ENCODE peak calls at places on chromosomes 3 and 15, in seven cellular contexts. One of them, this sample, is unnamed. For H3K4me1, the result is how much of the 10 kb centered on the place peaks cover.

GRCh38 chr15:31435256-31435781 is 108.7 kb downstream of the KLF13 start:
- DNase-seq in transverse colon: peak
- DNase-seq in esophagus muscularis mucosa: peak
- DNase-seq in stomach: peak
- DNase-seq in sigmoid colon: peak
- DNase-seq in GM12878: peak
- DNase-seq in K562: peak
- DNase-seq in this sample: peak

GRCh38 chr3:151992326-151993041 is 119.0 kb downstream of the SUCNR1 start:
- DNase-seq in stomach: no peak
- DNase-seq in sigmoid colon: no peak
- DNase-seq in K562: no peak
- DNase-seq in transverse colon: no peak
- DNase-seq in GM12878: no peak
- DNase-seq in esophagus muscularis mucosa: no peak
- DNase-seq in this sample: no peak

GRCh38 chr15:74610302-74610951 is 5.2 kb upstream of the CLK3 start:
- DNase-seq in stomach: no peak
- DNase-seq in GM12878: no peak
- DNase-seq in sigmoid colon: no peak
- DNase-seq in transverse colon: no peak
- DNase-seq in esophagus muscularis mucosa: no peak
- DNase-seq in K562: peak
- DNase-seq in this sample: no peak

GRCh38 chr15:101702077-101702476 is 22.2 kb downstream of the TARS3 start:
- DNase-seq in transverse colon: no peak
- DNase-seq in esophagus muscularis mucosa: peak
- DNase-seq in sigmoid colon: no peak
- DNase-seq in stomach: no peak
- DNase-seq in K562: no peak
- DNase-seq in GM12878: no peak
- DNase-seq in this sample: no peak

GRCh38 chr3:76107935-76108570 is 322.7 kb upstream of the ZNF717 start:
- DNase-seq in GM12878: no peak
- DNase-seq in esophagus muscularis mucosa: no peak
- DNase-seq in stomach: no peak
- DNase-seq in sigmoid colon: no peak
- DNase-seq in transverse colon: no peak
- DNase-seq in K562: peak
- DNase-seq in this sample: no peak

GRCh38 chr15:25242957-25243799 is 195.6 kb downstream of the UBE3A start:
- DNase-seq in stomach: peak
- DNase-seq in esophagus muscularis mucosa: no peak
- DNase-seq in sigmoid colon: peak
- DNase-seq in K562: no peak
- DNase-seq in GM12878: no peak
- DNase-seq in transverse colon: no peak
- DNase-seq in this sample: peak

GRCh38 chr3:27939940-27940339 is 217.8 kb upstream of the EOMES start:
- DNase-seq in stomach: no peak
- DNase-seq in transverse colon: no peak
- DNase-seq in GM12878: no peak
- DNase-seq in K562: no peak
- DNase-seq in sigmoid colon: no peak
- DNase-seq in esophagus muscularis mucosa: no peak
- DNase-seq in this sample: no peak

GRCh38 chr3:69240651-69241578 is 118.5 kb upstream of the LMOD3 start:
- DNase-seq in sigmoid colon: no peak
- DNase-seq in transverse colon: no peak
- DNase-seq in stomach: peak
- DNase-seq in GM12878: peak
- DNase-seq in esophagus muscularis mucosa: no peak
- DNase-seq in K562: no peak
- DNase-seq in this sample: no peak

GRCh38 chr3:172524611-172525010 is 1.4 kb upstream of the TNFSF10 start:
- DNase-seq in transverse colon: no peak
- DNase-seq in GM12878: no peak
- DNase-seq in sigmoid colon: no peak
- DNase-seq in K562: no peak
- DNase-seq in esophagus muscularis mucosa: no peak
- DNase-seq in stomach: no peak
- DNase-seq in this sample: no peak

GRCh38 chr3:12796171-12797123 is at the start of gene CAND2:
- DNase-seq in sigmoid colon: peak
- DNase-seq in transverse colon: peak
- DNase-seq in GM12878: no peak
- DNase-seq in K562: peak
- DNase-seq in stomach: peak
- DNase-seq in esophagus muscularis mucosa: no peak
- DNase-seq in this sample: no peak

GRCh38 chr3:162729686-162730085 is 1233.1 kb downstream of the OTOL1 start:
- DNase-seq in stomach: no peak
- DNase-seq in K562: no peak
- DNase-seq in GM12878: no peak
- DNase-seq in sigmoid colon: no peak
- DNase-seq in esophagus muscularis mucosa: no peak
- DNase-seq in transverse colon: no peak
- DNase-seq in this sample: no peak

GRCh38 chr3:160756907-160757623 is 1.0 kb downstream of the PPM1L start:
- DNase-seq in esophagus muscularis mucosa: no peak
- DNase-seq in sigmoid colon: peak
- DNase-seq in K562: no peak
- DNase-seq in GM12878: no peak
- DNase-seq in transverse colon: peak
- DNase-seq in stomach: peak
- DNase-seq in this sample: no peak

GRCh38 chr3:130746296-130747039 is at the start of gene PIK3R4:
- DNase-seq in transverse colon: peak
- DNase-seq in esophagus muscularis mucosa: peak
- DNase-seq in GM12878: peak
- DNase-seq in stomach: peak
- DNase-seq in K562: peak
- DNase-seq in sigmoid colon: peak
- DNase-seq in this sample: peak
- TF ChIP-seq EP300 in transverse colon: no peak
- TF ChIP-seq EP300 in esophagus muscularis mucosa: no peak
- TF ChIP-seq EP300 in GM12878: no peak
- TF ChIP-seq EP300 in stomach: no peak
- TF ChIP-seq EP300 in K562: no peak
- TF ChIP-seq EP300 in sigmoid colon: no peak
- TF ChIP-seq EP300 in this sample: no peak

GRCh38 chr3:129439817-129440647 is at the start of the genes IFT122 and MBD4:
- DNase-seq in GM12878: peak
- DNase-seq in stomach: peak
- DNase-seq in esophagus muscularis mucosa: peak
- DNase-seq in transverse colon: peak
- DNase-seq in sigmoid colon: peak
- DNase-seq in K562: peak
- DNase-seq in this sample: peak
- H3K4me1 ChIP-seq in GM12878: under half
- H3K4me1 ChIP-seq in stomach: half or more
- H3K4me1 ChIP-seq in esophagus muscularis mucosa: half or more
- H3K4me1 ChIP-seq in transverse colon: under half
- H3K4me1 ChIP-seq in sigmoid colon: under half
- H3K4me1 ChIP-seq in K562: under half
- H3K4me1 ChIP-seq in this sample: half or more

GRCh38 chr15:48582472-48583235 is 62.9 kb downstream of the FBN1 start:
- DNase-seq in transverse colon: no peak
- DNase-seq in stomach: no peak
- DNase-seq in sigmoid colon: no peak
- DNase-seq in GM12878: no peak
- DNase-seq in K562: no peak
- DNase-seq in esophagus muscularis mucosa: no peak
- DNase-seq in this sample: no peak
- TF ChIP-seq POLR2AphosphoS5 in transverse colon: no peak
- TF ChIP-seq POLR2AphosphoS5 in stomach: no peak
- TF ChIP-seq POLR2AphosphoS5 in sigmoid colon: no peak
- TF ChIP-seq POLR2AphosphoS5 in GM12878: no peak
- TF ChIP-seq POLR2AphosphoS5 in K562: no peak
- TF ChIP-seq POLR2AphosphoS5 in esophagus muscularis mucosa: no peak
- TF ChIP-seq POLR2AphosphoS5 in this sample: no peak

DNA sequence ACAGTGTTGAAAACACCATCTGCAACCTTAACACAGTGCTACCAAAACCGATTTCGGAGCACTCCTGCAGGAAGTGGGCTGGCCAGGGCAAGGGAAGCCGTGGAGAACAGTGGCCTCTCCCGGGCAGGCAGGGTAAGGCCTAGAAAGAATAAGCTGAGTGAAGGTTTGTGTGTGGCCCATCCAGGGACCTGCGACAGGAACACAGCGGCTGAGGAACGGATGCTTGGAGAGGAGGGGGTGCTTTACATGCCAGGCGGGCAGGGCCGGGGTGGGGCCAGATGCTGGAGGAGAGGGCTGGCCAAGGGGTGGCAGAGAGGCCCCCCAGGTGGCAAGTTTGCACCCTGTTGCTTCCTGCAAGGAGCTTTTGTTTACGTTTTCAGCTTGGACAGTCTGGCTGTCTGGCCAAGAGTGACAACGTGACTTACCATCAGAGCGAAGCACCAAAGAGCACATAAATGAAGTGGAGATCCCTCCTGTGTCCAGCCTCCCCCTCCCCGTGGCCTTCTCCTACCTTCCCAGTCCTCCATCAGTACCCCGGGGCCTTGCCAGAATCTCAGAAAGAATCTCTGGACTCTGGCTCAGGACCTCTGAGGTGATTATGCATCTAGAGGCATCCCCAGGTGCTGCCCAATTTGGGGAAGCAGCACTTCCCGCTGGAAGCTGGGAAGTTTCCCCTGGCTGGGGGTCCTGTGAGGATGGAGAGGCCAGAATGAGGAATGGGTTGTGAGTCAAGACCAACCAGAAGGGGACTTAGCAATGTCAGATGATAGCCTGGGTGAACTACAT is 156.4 kb downstream of the PGPEP1L start:
- DNase-seq in transverse colon: peak
- DNase-seq in GM12878: no peak
- DNase-seq in sigmoid colon: peak
- DNase-seq in esophagus muscularis mucosa: peak
- DNase-seq in stomach: peak
- DNase-seq in K562: peak
- DNase-seq in this sample: peak
- TF ChIP-seq EP300 in transverse colon: no peak
- TF ChIP-seq EP300 in GM12878: no peak
- TF ChIP-seq EP300 in sigmoid colon: no peak
- TF ChIP-seq EP300 in esophagus muscularis mucosa: no peak
- TF ChIP-seq EP300 in stomach: no peak
- TF ChIP-seq EP300 in K562: no peak
- TF ChIP-seq EP300 in this sample: no peak

DNA sequence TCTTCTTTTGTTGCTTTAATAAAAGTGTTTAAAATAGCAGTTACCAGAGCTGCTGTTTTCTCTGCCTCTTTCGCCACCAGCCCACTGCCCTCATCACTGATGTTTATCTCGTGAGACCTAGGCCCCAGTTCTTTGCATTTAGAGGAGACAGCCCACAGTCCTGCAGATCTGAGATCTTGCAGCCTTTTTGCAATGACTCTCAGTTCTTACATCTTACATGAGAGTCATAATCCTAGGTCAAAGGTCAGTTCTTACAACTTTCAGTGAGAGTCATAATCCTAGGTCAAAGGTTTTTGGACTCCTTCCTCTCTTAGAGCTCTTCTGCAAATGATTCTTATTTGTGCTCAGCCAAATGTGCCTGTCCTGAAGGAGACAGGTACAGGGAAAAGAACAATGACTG is 66.9 kb downstream of the ABHD5 start:
- DNase-seq in K562: peak
- DNase-seq in transverse colon: no peak
- DNase-seq in esophagus muscularis mucosa: no peak
- DNase-seq in GM12878: no peak
- DNase-seq in sigmoid colon: no peak
- DNase-seq in stomach: no peak
- DNase-seq in this sample: no peak
- H3K4me1 ChIP-seq in K562: under half
- H3K4me1 ChIP-seq in transverse colon: under half
- H3K4me1 ChIP-seq in esophagus muscularis mucosa: under half
- H3K4me1 ChIP-seq in GM12878: under half
- H3K4me1 ChIP-seq in sigmoid colon: under half
- H3K4me1 ChIP-seq in stomach: under half
- H3K4me1 ChIP-seq in this sample: under half

DNA sequence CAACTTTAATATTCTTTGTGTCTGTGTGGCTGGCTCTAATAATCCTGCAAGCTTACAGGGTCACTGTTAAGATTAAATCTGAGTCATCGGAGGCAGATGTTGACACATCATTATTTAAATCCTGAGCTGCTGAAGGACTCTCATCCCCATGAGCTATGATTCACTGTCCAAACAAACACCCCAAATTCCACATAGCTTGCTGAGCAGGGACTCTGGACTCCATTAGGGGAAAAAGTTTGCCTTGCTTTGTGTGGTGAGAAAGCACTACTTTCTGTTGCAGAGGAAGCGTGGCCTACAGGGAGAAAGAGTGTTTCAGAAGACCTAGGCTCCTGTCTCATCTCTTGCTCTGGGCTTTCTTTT is 213.7 kb downstream of the PDCD6IP start:
- DNase-seq in sigmoid colon: no peak
- DNase-seq in K562: peak
- DNase-seq in GM12878: no peak
- DNase-seq in stomach: no peak
- DNase-seq in transverse colon: no peak
- DNase-seq in esophagus muscularis mucosa: no peak
- DNase-seq in this sample: no peak
- TF ChIP-seq POLR2AphosphoS5 in sigmoid colon: no peak
- TF ChIP-seq POLR2AphosphoS5 in K562: no peak
- TF ChIP-seq POLR2AphosphoS5 in GM12878: no peak
- TF ChIP-seq POLR2AphosphoS5 in stomach: peak
- TF ChIP-seq POLR2AphosphoS5 in transverse colon: no peak
- TF ChIP-seq POLR2AphosphoS5 in esophagus muscularis mucosa: no peak
- TF ChIP-seq POLR2AphosphoS5 in this sample: no peak

DNA sequence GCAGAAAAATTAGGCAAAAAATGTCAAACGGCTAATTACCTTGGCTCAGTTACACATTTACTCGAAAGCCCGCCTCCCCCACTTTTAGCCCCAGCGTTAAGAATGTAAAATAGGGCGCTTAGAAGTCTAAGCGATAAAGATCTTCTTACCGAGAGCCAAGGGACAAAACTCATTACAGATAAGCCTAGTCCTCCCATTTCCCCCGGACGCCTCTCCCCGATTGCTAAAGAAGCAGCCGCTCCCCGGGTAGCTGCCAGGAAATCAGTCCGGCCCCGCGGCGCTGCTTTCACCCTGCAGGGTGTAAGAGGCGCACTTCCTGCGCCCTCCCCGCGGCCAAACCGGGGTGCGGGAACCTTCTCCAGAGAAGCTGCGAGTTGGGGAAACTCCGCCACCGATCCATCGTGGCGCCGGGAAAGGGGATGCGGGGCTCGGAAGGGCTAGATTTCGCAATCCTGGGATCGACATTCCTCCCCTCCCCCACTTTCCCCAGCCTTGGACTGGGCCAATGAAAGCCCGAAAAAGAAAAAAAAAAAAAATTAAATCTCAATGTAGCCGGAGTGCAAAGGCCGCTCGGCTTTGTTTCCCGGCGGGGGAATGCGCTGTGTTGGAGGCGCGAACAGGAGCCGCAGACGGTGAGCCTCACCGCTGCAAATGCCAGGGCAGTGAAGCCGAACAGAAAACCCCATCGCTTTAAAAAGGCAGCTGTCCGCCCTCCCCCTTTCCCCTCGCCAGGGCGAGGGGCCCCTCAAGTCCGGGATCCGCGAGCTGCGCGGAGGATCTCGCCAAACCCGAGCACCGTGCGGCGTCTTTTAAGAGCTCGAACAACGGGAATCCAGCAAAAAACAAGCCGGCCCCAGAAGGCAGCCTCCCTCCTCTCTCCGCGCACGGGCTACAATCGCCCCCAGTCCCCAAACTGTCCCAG is 658 bp upstream of the PTPRG start:
- DNase-seq in esophagus muscularis mucosa: peak
- DNase-seq in GM12878: no peak
- DNase-seq in sigmoid colon: peak
- DNase-seq in K562: no peak
- DNase-seq in transverse colon: peak
- DNase-seq in stomach: peak
- DNase-seq in this sample: peak
- TF ChIP-seq EP300 in esophagus muscularis mucosa: peak
- TF ChIP-seq EP300 in GM12878: peak
- TF ChIP-seq EP300 in sigmoid colon: no peak
- TF ChIP-seq EP300 in K562: no peak
- TF ChIP-seq EP300 in transverse colon: no peak
- TF ChIP-seq EP300 in stomach: peak
- TF ChIP-seq EP300 in this sample: no peak

This sample was measured in suprapubic skin.